ENCODE peak calls at places on chromosomes 2 and 18, in nine cellular contexts. W, Q, T, L, B, A, S, C and N are unnamed samples.
A peak's percentile ranks its signal among the peaks of the same experiment; 100 is the strongest.

GRCh38 chr2:86274918-86275275 is 62.5 kb downstream of the REEP1 start:
- DNase-seq in Q (peak; percentile 15), S (no peak), B (no peak), W (peak; percentile 51), L (no peak), A (peak; percentile 81), T (peak; percentile 80), C (peak; percentile 91), N (no peak)

GRCh38 chr18:12628706-12629702 is 28.9 kb downstream of the SPIRE1 start:
- DNase-seq in C (no peak), Q (peak; percentile 89), S (no peak), B (peak; percentile 91), T (no peak), A (no peak), L (no peak), W (no peak), N (no peak)

GRCh38 chr2:219454217-219454616 is 19.6 kb downstream of the SPEG start:
- DNase-seq in T (no peak), B (no peak), S (no peak), C (no peak), A (no peak), Q (no peak), W (no peak), L (no peak), N (no peak)

GRCh38 chr2:198807131-198807530 is 650.6 kb downstream of the SATB2 start:
- DNase-seq in S (no peak), W (no peak), Q (peak; percentile 7), L (no peak), C (no peak), B (peak; percentile 69), T (no peak), A (no peak), N (no peak)

GRCh38 chr2:23269747-23270146 is 115.2 kb upstream of the KLHL29 start:
- DNase-seq in B (peak; percentile 44), Q (no peak), C (no peak), T (no peak), L (no peak), W (no peak), A (no peak), S (no peak), N (no peak)

GRCh38 chr18:37435150-37435872 is 130.3 kb downstream of the CELF4 start:
- DNase-seq in A (no peak), L (no peak), W (no peak), Q (no peak), C (no peak), T (no peak), S (no peak), B (no peak), N (no peak)

GRCh38 chr2:158828378-158829136 is 33.4 kb downstream of the DAPL1 start:
- DNase-seq in L (no peak), C (no peak), S (no peak), Q (peak; percentile 11), T (no peak), W (no peak), B (no peak), A (no peak), N (no peak)

GRCh38 chr2:1224901-1225300 is 188.4 kb upstream of the TPO start:
- DNase-seq in A (no peak), T (no peak), Q (no peak), B (no peak), S (no peak), C (no peak), L (no peak), W (no peak), N (no peak)

GRCh38 chr2:228135300-228135699 is 46.2 kb downstream of the SPHKAP start:
- DNase-seq in C (no peak), T (no peak), A (no peak), L (no peak), W (no peak), Q (no peak), B (no peak), S (no peak), N (no peak)

GRCh38 chr2:43311276-43311675 is 84.9 kb upstream of the ZFP36L2 start:
- DNase-seq in S (no peak), L (no peak), B (peak; percentile 45), C (no peak), Q (peak; percentile 81), A (no peak), W (no peak), T (no peak), N (no peak)

GRCh38 chr2:113160248-113160647 is 13.5 kb upstream of the PSD4 start:
- DNase-seq in T (no peak), S (no peak), L (no peak), A (no peak), Q (no peak), W (no peak), C (peak; percentile 0), B (no peak), N (no peak)

GRCh38 chr2:181456660-181457120 is 496 bp upstream of the ITGA4 start:
- DNase-seq in A (peak; percentile 53), L (peak; percentile 76), W (peak; percentile 12), C (peak; percentile 49), T (peak; percentile 61), S (peak; percentile 90), Q (peak; percentile 5), B (peak; percentile 53), N (peak; percentile 30)

GRCh38 chr2:181459646-181460045 is 2.5 kb downstream of the ITGA4 start:
- DNase-seq in A (no peak), B (peak; percentile 54), C (no peak), Q (peak; percentile 6), S (no peak), W (no peak), T (no peak), L (no peak), N (no peak)

GRCh38 chr2:181458881-181459280 is 1.7 kb downstream of the ITGA4 start:
- DNase-seq in B (no peak), A (no peak), S (no peak), W (no peak), T (no peak), C (no peak), L (no peak), Q (no peak), N (no peak)

GRCh38 chr2:181457121-181457740 is at the start of gene ITGA4:
- DNase-seq in W (peak; percentile 44), S (peak; percentile 95), T (peak; percentile 59), A (peak; percentile 71), C (peak; percentile 82), Q (peak; percentile 65), B (peak; percentile 91), L (peak; percentile 87), N (peak; percentile 77)

DNA sequence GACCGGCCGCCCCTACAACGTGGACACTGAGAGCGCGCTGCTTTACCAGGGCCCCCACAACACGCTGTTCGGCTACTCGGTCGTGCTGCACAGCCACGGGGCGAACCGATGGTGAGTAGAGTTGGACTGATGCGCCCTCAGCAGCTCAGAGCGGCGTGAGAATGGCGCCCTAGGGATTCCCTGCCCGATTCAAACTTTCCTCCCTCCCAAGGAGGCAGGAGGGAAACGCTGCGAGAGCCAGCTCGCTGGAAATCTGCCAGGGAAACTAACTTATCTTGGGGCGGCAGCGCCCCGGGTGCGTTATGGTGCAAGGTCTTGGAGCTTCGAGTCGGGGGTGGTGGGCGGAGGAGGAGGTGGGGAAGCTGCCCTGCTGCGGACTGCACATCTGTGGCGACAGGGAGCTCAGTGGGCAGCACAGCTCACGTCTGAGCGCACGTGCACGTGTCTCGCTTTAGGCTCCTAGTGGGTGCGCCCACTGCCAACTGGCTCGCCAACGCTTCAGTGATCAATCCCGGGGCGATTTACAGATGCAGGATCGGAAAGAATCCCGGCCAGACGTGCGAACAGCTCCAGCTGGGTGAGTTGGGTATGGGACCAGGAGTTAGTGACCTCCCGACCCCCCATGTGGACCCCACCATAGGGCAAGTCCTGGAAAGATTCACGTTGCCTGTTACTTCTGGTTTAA is 697 bp downstream of the ITGA4 start:
- DNase-seq in C (peak; percentile 35), Q (peak; percentile 35), W (peak; percentile 5), L (peak; percentile 71), T (peak; percentile 26), S (peak; percentile 83), A (peak; percentile 56), B (peak; percentile 82), N (peak; percentile 59)
- H3K4me1 ChIP-seq in C (peaks cover 15% of the 10 kb centered on the region), Q (peaks cover 2% of the 10 kb centered on the region), W (no peaks in the 10 kb centered on the region), L (peaks cover 18% of the 10 kb centered on the region), T (peaks cover 17% of the 10 kb centered on the region), S (peaks cover 6% of the 10 kb centered on the region), A (no peaks in the 10 kb centered on the region), B (peaks cover 22% of the 10 kb centered on the region), N (no peaks in the 10 kb centered on the region)

GRCh38 chr2:170820647-170821630 is 4.3 kb downstream of the GAD1 start:
- DNase-seq in S (no peak), Q (no peak), A (no peak), B (no peak), W (no peak), C (no peak), T (no peak), L (no peak), N (no peak)
- H3K4me1 ChIP-seq in S (peaks cover 50% of the 10 kb centered on the region), Q (peaks cover 1% of the 10 kb centered on the region), A (peaks cover 75% of the 10 kb centered on the region), B (peaks cover 4% of the 10 kb centered on the region), W (peaks cover 38% of the 10 kb centered on the region), C (peaks cover 49% of the 10 kb centered on the region), T (peaks cover 62% of the 10 kb centered on the region), L (peaks cover 62% of the 10 kb centered on the region), N (peaks cover 58% of the 10 kb centered on the region)

GRCh38 chr2:204261776-204262175 is 283.5 kb upstream of the PARD3B start:
- DNase-seq in C (no peak), A (no peak), B (no peak), Q (no peak), L (no peak), S (no peak), W (no peak), T (no peak), N (no peak)
- H3K4me1 ChIP-seq in C (peaks cover 7% of the 10 kb centered on the region), A (peaks cover 8% of the 10 kb centered on the region), B (no peaks in the 10 kb centered on the region), Q (peaks cover 3% of the 10 kb centered on the region), L (peaks cover 9% of the 10 kb centered on the region), S (no peaks in the 10 kb centered on the region), W (no peaks in the 10 kb centered on the region), T (no peaks in the 10 kb centered on the region), N (no peaks in the 10 kb centered on the region)

DNA sequence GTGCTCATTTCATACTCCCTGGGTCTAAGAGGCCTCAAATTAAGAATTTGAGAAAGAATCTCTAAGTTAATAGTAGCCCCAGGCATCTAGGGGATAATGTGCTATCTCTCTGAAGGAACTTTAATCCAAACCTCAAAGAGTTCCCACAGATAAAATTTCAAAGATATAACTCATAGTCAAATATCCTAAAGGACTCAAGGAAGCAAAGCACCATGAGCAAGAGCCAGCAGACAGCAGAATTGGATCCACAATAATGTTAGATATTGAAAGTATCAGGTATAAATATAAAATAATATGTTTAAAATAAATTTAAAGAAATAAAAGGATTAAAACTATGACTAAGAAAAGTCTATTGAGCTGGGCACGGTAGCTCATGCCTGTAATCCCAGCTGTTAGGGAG is 31.7 kb upstream of the SIX3 start:
- DNase-seq in B (no peak), T (no peak), C (no peak), L (no peak), W (no peak), S (no peak), A (no peak), Q (no peak), N (no peak)
- H3K4me1 ChIP-seq in B (no peaks in the 10 kb centered on the region), T (no peaks in the 10 kb centered on the region), C (no peaks in the 10 kb centered on the region), L (no peaks in the 10 kb centered on the region), W (no peaks in the 10 kb centered on the region), S (no peaks in the 10 kb centered on the region), A (no peaks in the 10 kb centered on the region), Q (no peaks in the 10 kb centered on the region), N (no peaks in the 10 kb centered on the region)

DNA sequence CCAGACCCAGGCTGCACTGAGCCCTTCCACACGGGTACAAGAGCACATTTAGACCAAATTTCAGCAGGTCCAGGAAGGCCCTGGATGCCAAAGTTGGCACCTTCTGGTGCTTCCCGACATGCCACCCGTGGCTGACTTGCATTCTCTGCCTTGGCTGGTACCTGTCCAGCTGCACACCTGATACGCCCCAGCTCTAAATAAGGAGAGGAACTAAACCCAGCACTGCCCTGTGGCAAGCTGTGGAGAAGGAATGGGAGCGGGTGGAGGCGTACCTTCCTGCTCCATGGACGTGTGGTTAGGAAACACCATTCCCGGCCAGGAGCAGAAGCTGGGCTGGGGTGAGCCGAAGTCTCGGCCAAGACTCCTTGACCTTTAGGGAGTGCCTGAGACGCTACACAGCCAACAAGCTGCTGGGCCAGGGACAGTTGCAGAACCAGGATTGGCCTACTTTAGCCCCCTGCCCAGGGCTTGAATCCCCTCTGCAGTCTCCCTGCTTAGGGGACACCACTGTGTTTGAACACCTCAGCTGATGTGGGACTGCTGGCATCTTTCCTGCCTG is 86.5 kb upstream of the TAF1B start:
- DNase-seq in B (no peak), C (no peak), S (no peak), W (no peak), L (peak; percentile 58), A (no peak), Q (no peak), T (no peak), N (peak; percentile 33)
- H3K4me1 ChIP-seq in B (peaks cover 38% of the 10 kb centered on the region), C (peaks cover 16% of the 10 kb centered on the region), S (peaks cover 8% of the 10 kb centered on the region), W (peaks cover 7% of the 10 kb centered on the region), L (peaks cover 26% of the 10 kb centered on the region), A (peaks cover 35% of the 10 kb centered on the region), Q (peaks cover 16% of the 10 kb centered on the region), T (peaks cover 32% of the 10 kb centered on the region), N (peaks cover 46% of the 10 kb centered on the region)